ENCODE peak calls at places on chromosome 9, in five cellular contexts. U is OCI-LY7, X is IMR-90, O is mammary epithelial cell, Y is astrocyte. B is an unnamed sample.

GRCh38 chr9:131915181-131915580 is 164.5 kb downstream of the MED27 start:
- DNase-seq in U (no peak), X (peak), O (no peak), Y (peak), B (peak)

GRCh38 chr9:89985078-89985477 is 380.3 kb downstream of the GADD45G start:
- DNase-seq in U (no peak), X (no peak), O (peak), Y (no peak), B (no peak)

GRCh38 chr9:69317894-69318293 is 7.1 kb upstream of the ENTREP1 start:
- DNase-seq in U (no peak), X (no peak), O (no peak), Y (no peak), B (no peak)

GRCh38 chr9:35510366-35510744 is 20.4 kb downstream of the RUSC2 start:
- DNase-seq in U (no peak), X (no peak), O (no peak), Y (no peak), B (no peak)

GRCh38 chr9:2477755-2478154 is 143.8 kb upstream of the VLDLR start:
- DNase-seq in U (no peak), X (peak), O (no peak), Y (no peak), B (no peak)

GRCh38 chr9:99118782-99119466 is 14.0 kb downstream of the TGFBR1 start:
- DNase-seq in U (peak), X (no peak), O (no peak), Y (no peak), B (no peak)

GRCh38 chr9:130728721-130729120 is 35.1 kb downstream of the EXOSC2 start:
- DNase-seq in U (no peak), X (peak), O (peak), Y (peak), B (peak)

GRCh38 chr9:100111235-100111634 is 12.2 kb downstream of the INVS start:
- DNase-seq in U (no peak), X (peak), O (peak), Y (peak), B (peak)

GRCh38 chr9:79263666-79264460 is 307.9 kb upstream of the TLE4 start:
- DNase-seq in U (no peak), X (peak), O (no peak), Y (peak), B (no peak)

GRCh38 chr9:93254806-93255519 is 71.0 kb downstream of the WNK2 start:
- DNase-seq in U (no peak), X (no peak), O (no peak), Y (no peak), B (peak)

GRCh38 chr9:129500166-129500862 is 120.6 kb downstream of the C9orf50 start:
- DNase-seq in U (no peak), X (no peak), O (no peak), Y (peak), B (peak)

GRCh38 chr9:124327488-124327887 is 69.7 kb downstream of the NEK6 start:
- DNase-seq in U (no peak), X (no peak), O (no peak), Y (no peak), B (no peak)

GRCh38 chr9:21710792-21711191 is 91.6 kb upstream of the MTAP start:
- DNase-seq in U (no peak), X (peak), O (peak), Y (peak), B (no peak)

GRCh38 chr9:70079364-70080103 is 35.9 kb downstream of the MAMDC2 start:
- DNase-seq in U (no peak), X (peak), O (peak), Y (no peak), B (no peak)

GRCh38 chr9:119688547-119688946 is 319.3 kb upstream of the BRINP1 start:
- DNase-seq in U (no peak), X (no peak), O (no peak), Y (no peak), B (no peak)

GRCh38 chr9:94672811-94673487 is 33.6 kb upstream of the FBP1 start:
- DNase-seq in U (no peak), X (peak), O (peak), Y (peak), B (no peak)

GRCh38 chr9:80061940-80062339 is 490.2 kb downstream of the TLE4 start:
- DNase-seq in U (no peak), X (peak), O (peak), Y (peak), B (peak)

GRCh38 chr9:112032009-112032408 is 135.4 kb downstream of the UGCG start:
- DNase-seq in U (peak), X (no peak), O (no peak), Y (no peak), B (no peak)

GRCh38 chr9:4005896-4006295 is 294.0 kb downstream of the GLIS3 start:
- DNase-seq in U (no peak), X (no peak), O (no peak), Y (no peak), B (no peak)

GRCh38 chr9:115369322-115369957 is 251.5 kb upstream of the TNC start:
- DNase-seq in U (no peak), X (peak), O (peak), Y (peak), B (no peak)

GRCh38 chr9:115367321-115367720 is 249.4 kb upstream of the TNC start:
- DNase-seq in U (no peak), X (no peak), O (no peak), Y (peak), B (no peak)

GRCh38 chr9:115373000-115373709 is 255.2 kb upstream of the TNC start:
- DNase-seq in U (no peak), X (peak), O (peak), Y (peak), B (peak)

GRCh38 chr9:115364991-115365390 is 247.0 kb upstream of the TNC start:
- DNase-seq in U (no peak), X (peak), O (no peak), Y (peak), B (no peak)

GRCh38 chr9:115367780-115368179 is 249.8 kb upstream of the TNC start:
- DNase-seq in U (no peak), X (peak), O (no peak), Y (peak), B (no peak)
- H3K4me2 ChIP-seq in U (no peak), X (peak), O (no peak), Y (no peak), B (no peak)

GRCh38 chr9:23821400-23822181 is 4.4 kb downstream of the ELAVL2 start:
- DNase-seq in U (no peak), X (no peak), O (peak), Y (no peak), B (peak)

GRCh38 chr9:23822331-23823169 is 3.5 kb downstream of the ELAVL2 start:
- DNase-seq in U (no peak), X (no peak), O (no peak), Y (no peak), B (no peak)

GRCh38 chr9:23819403-23819802 is 6.6 kb downstream of the ELAVL2 start:
- DNase-seq in U (no peak), X (no peak), O (no peak), Y (no peak), B (no peak)

GRCh38 chr9:23824241-23825142 is 1.5 kb downstream of the ELAVL2 start:
- DNase-seq in U (no peak), X (no peak), O (peak), Y (peak), B (peak)

DNA sequence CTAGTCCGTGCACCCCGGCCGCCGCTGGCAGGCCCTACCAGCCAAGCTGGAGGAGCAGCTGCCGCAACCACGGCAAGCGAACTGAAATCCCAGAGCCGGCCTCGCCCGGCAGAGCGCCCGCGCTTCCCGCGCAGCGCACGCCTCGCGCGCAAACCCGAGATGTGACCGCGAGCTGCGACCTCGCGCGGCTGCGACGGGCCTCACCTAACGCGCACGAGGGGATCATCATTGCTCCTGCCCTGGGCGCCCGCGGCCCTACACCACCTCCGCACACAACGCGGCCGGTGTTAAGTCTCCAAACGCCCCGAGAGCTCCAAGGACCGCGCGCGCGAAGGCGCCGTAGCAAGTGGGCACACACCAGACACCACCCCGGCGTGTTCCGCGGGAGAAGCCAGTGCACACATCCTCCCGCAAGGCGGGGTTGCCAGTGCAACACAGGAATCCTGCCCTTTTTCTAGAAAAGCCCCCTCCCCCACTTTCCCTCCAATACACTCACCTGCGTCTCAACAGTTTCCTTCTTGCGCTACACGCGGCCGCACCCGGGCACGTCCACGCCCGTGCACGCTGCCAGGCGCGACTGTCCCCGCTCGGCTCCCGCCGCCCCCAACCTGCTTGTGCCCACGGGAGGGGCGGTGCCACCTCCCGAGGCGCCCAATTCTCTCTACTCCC is 5.2 kb downstream of the ELAVL2 start:
- DNase-seq in U (no peak), X (no peak), O (no peak), Y (no peak), B (no peak)
- H3K4me3 ChIP-seq in U (no peak), X (no peak), O (peak), Y (peak), B (no peak)

DNA sequence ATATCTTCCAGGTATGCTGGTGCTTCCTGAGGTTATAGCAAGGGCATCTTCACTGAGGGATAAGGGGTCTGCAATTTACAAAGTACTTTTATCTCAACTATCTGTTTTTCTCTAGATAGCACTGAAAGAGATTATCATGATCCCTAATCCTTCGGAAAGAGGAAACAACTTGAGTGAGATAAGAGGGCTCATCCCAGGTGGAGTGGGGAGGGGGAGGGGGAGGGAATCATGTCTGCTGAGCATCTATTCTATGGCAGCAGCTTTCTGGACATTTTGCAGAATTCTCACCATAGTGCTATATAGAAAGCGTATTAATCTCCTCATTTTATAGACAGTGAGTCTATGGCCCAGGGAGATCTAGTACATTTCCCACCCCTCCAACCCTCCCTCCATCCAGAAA is 5.9 kb downstream of the TNFSF15 start:
- DNase-seq in U (no peak), X (no peak), O (no peak), Y (no peak), B (no peak)
- H3K4me2 ChIP-seq in U (no peak), X (no peak), O (no peak), Y (no peak), B (no peak)

GRCh38 chr9:127395491-127396252 is 1.3 kb upstream of the SLC2A8 start:
- DNase-seq in U (no peak), X (no peak), O (no peak), Y (no peak), B (peak)
- H3K4me3 ChIP-seq in U (peak), X (no peak), O (no peak), Y (no peak), B (no peak)

DNA sequence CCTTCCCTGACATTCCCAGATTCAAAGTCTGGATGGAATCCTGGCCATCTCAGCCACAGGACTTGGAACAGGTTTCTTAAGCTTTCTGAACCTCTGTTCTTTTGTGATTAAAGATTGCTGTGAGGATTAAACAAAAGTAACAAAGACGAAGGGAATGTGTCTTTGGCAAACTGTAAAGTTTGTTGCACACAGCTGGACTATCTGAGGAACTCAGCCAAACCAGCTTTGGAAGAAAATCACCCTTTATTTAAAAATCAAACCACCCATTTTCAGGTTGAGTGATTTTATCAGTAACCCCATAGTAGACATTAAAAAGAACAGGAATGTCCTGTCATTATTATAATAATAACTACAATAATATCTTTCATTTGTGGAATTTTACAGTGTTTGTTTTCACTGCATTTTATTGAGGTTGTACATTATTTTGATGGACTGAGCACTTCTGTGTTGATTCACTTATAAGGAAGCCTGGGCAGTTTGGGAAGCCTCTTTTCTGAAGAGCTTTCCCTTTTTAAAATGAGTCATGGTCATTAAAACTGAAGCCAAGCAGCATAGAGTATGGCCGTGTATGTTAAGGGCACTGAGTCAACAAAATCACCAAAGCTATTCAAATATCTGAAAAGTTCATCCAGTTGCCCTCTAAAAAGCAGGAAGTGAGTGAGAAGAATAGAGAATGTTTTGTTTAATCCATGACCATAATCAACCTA is 310.2 kb downstream of the AGTPBP1 start:
- DNase-seq in U (no peak), X (no peak), O (peak), Y (peak), B (no peak)
- H3K4me2 ChIP-seq in U (no peak), X (no peak), O (no peak), Y (peak), B (no peak)